ENCODE peak calls at places on chromosomes 12 and 14, in eight cellular contexts. N is lower lobe of right lung, I is ovary, L is uterus, K is hepatocyte, B is HepG2, Z is body of pancreas, G is HCT116. R is an unnamed sample.

GRCh38 chr12:6235499-6235898 is 35.3 kb downstream of the CD9 start:
- DNase-seq in N (peak; percentile 86), I (no peak), L (no peak), K (peak; percentile 87), B (peak; percentile 74), Z (peak; percentile 74), G (no peak), R (no peak)

GRCh38 chr12:14663002-14663401 is 33.4 kb downstream of the GUCY2C start:
- DNase-seq in N (no peak), I (no peak), L (no peak), K (no peak), B (no peak), Z (no peak), G (no peak), R (no peak)

GRCh38 chr12:115963030-115963480 is 314.4 kb downstream of the MED13L start:
- DNase-seq in N (no peak), I (no peak), L (no peak), K (no peak), B (no peak), Z (no peak), G (no peak), R (no peak)

GRCh38 chr12:58920102-58920955 is at the start of gene LRIG3:
- DNase-seq in N (peak; percentile 89), I (peak; percentile 92), L (peak; percentile 92), K (peak; percentile 96), B (peak; percentile 76), Z (peak; percentile 94), G (peak; percentile 59), R (peak; percentile 91)

GRCh38 chr12:88247241-88247643 is 105.1 kb downstream of the TMTC3 start:
- DNase-seq in N (no peak), I (no peak), L (no peak), K (no peak), B (no peak), Z (no peak), G (peak; percentile 21), R (no peak)

GRCh38 chr12:124727244-124727673 is 136.4 kb downstream of the SCARB1 start:
- DNase-seq in N (peak; percentile 87), I (no peak), L (peak; percentile 73), K (no peak), B (peak; percentile 67), Z (peak; percentile 63), G (peak; percentile 83), R (peak; percentile 80)

GRCh38 chr12:820336-820735 is 68.0 kb downstream of the WNK1 start:
- DNase-seq in N (no peak), I (no peak), L (no peak), K (no peak), B (no peak), Z (no peak), G (no peak), R (no peak)

GRCh38 chr12:47067778-47068431 is 11.5 kb upstream of the PCED1B start:
- DNase-seq in N (no peak), I (no peak), L (no peak), K (no peak), B (no peak), Z (no peak), G (no peak), R (no peak)

GRCh38 chr14:57699947-57700346 is 165.9 kb downstream of the SLC35F4 start:
- DNase-seq in N (no peak), I (no peak), L (no peak), K (no peak), B (no peak), Z (no peak), G (no peak), R (no peak)

GRCh38 chr14:87483651-87484260 is 509.2 kb downstream of the GALC start:
- DNase-seq in N (no peak), I (no peak), L (no peak), K (no peak), B (no peak), Z (peak; percentile 25), G (no peak), R (no peak)

GRCh38 chr14:40164083-40164482 is 731.9 kb upstream of the FBXO33 start:
- DNase-seq in N (no peak), I (no peak), L (no peak), K (no peak), B (no peak), Z (no peak), G (no peak), R (no peak)

GRCh38 chr12:31773223-31773750 is 44.5 kb upstream of the AMN1 start:
- DNase-seq in N (no peak), I (peak; percentile 20), L (peak; percentile 46), K (peak; percentile 59), B (peak; percentile 88), Z (peak; percentile 21), G (no peak), R (no peak)

GRCh38 chr14:68491793-68492192 is 301.1 kb downstream of the ZFP36L1 start:
- DNase-seq in N (no peak), I (no peak), L (no peak), K (no peak), B (no peak), Z (no peak), G (no peak), R (no peak)

GRCh38 chr12:9647825-9648700 is 21.4 kb upstream of the CLEC2D start:
- DNase-seq in N (peak; percentile 87), I (peak; percentile 81), L (peak; percentile 79), K (peak; percentile 91), B (peak; percentile 74), Z (peak; percentile 75), G (no peak), R (peak; percentile 89)

GRCh38 chr14:98593361-98593761 is 678.6 kb downstream of the BCL11B start:
- DNase-seq in N (no peak), I (no peak), L (no peak), K (no peak), B (no peak), Z (no peak), G (no peak), R (no peak)

GRCh38 chr12:1108276-1108675 is 117.3 kb downstream of the ERC1 start:
- DNase-seq in N (no peak), I (no peak), L (no peak), K (no peak), B (no peak), Z (no peak), G (no peak), R (no peak)

GRCh38 chr12:9039397-9039977 is 50.1 kb downstream of the KLRG1 start:
- DNase-seq in N (no peak), I (no peak), L (no peak), K (peak; percentile 75), B (peak; percentile 47), Z (no peak), G (peak; percentile 18), R (no peak)

GRCh38 chr12:94599189-94599588 is 51.2 kb downstream of the TMCC3 start:
- DNase-seq in N (no peak), I (no peak), L (no peak), K (no peak), B (no peak), Z (no peak), G (no peak), R (no peak)

GRCh38 chr12:26246483-26247164 is 51.3 kb downstream of the SSPN start:
- DNase-seq in N (no peak), I (no peak), L (no peak), K (peak; percentile 76), B (no peak), Z (no peak), G (peak; percentile 39), R (no peak)

GRCh38 chr12:23662966-23663365 is 286.5 kb downstream of the SOX5 start:
- DNase-seq in N (no peak), I (no peak), L (no peak), K (no peak), B (no peak), Z (peak; percentile 6), G (no peak), R (no peak)

GRCh38 chr12:120439646-120440247 is 1.8 kb downstream of the COX6A1 start:
- DNase-seq in N (no peak), I (peak; percentile 20), L (peak; percentile 43), K (peak; percentile 86), B (peak; percentile 65), Z (peak; percentile 76), G (peak; percentile 59), R (peak; percentile 57)
- H3K4me3 ChIP-seq in N (no peak overlapping the region), I (no peak overlapping the region), L (no peak overlapping the region), K (no peak overlapping the region), B (no peak overlapping the region), Z (no peak overlapping the region), G (peak overlapping the region; percentile 24), R (peak overlapping the region; percentile 98)

GRCh38 chr12:80156306-80156705 is 57.0 kb downstream of the OTOGL start:
- DNase-seq in N (no peak), I (no peak), L (no peak), K (no peak), B (no peak), Z (no peak), G (no peak), R (no peak)

GRCh38 chr12:80157640-80158039 is 58.3 kb downstream of the OTOGL start:
- DNase-seq in N (no peak), I (no peak), L (no peak), K (no peak), B (no peak), Z (no peak), G (no peak), R (no peak)

GRCh38 chr12:80151131-80151530 is 51.8 kb downstream of the OTOGL start:
- DNase-seq in N (no peak), I (no peak), L (no peak), K (no peak), B (no peak), Z (no peak), G (no peak), R (no peak)

GRCh38 chr12:80154261-80154660 is 54.9 kb downstream of the OTOGL start:
- DNase-seq in N (no peak), I (no peak), L (no peak), K (no peak), B (no peak), Z (no peak), G (no peak), R (no peak)
- H3K27ac ChIP-seq in N (no peak overlapping the region), I (no peak overlapping the region), L (no peak overlapping the region), K (no peak overlapping the region), B (no peak overlapping the region), Z (no peak overlapping the region), G (no peak overlapping the region), R (no peak overlapping the region)

GRCh38 chr12:29241821-29242591 is 92.9 kb downstream of the FAR2 start:
- DNase-seq in N (no peak), I (no peak), L (no peak), K (peak; percentile 69), B (peak; percentile 37), Z (no peak), G (peak; percentile 49), R (no peak)
- TF ChIP-seq CTCF in N (peak; percentile 33), I (no peak), L (no peak), K (no peak), B (peak; percentile 17), Z (no peak), G (no peak), R (no peak)

GRCh38 chr14:22003471-22003870 is 329.9 kb upstream of the OR4E1 start:
- DNase-seq in N (no peak), I (no peak), L (no peak), K (no peak), B (no peak), Z (no peak), G (no peak), R (no peak)

GRCh38 chr14:21999400-21999799 is 325.8 kb upstream of the OR4E1 start:
- DNase-seq in N (no peak), I (no peak), L (no peak), K (no peak), B (no peak), Z (no peak), G (no peak), R (no peak)

GRCh38 chr14:22008098-22008412 is 334.4 kb upstream of the OR4E1 start:
- DNase-seq in N (no peak), I (no peak), L (no peak), K (no peak), B (no peak), Z (no peak), G (no peak), R (no peak)

GRCh38 chr14:22007278-22008097 is 333.9 kb upstream of the OR4E1 start:
- DNase-seq in N (no peak), I (no peak), L (no peak), K (no peak), B (no peak), Z (no peak), G (no peak), R (no peak)

GRCh38 chr14:22002860-22003284 is 329.3 kb upstream of the OR4E1 start:
- DNase-seq in N (peak; percentile 47), I (no peak), L (no peak), K (peak; percentile 62), B (no peak), Z (no peak), G (peak; percentile 16), R (peak; percentile 25)
- H3K4me3 ChIP-seq in N (no peak overlapping the region), I (no peak overlapping the region), L (no peak overlapping the region), K (no peak overlapping the region), B (no peak overlapping the region), Z (no peak overlapping the region), G (no peak overlapping the region), R (no peak overlapping the region)